ENCODE peak calls at places on chromosomes 13 and 19, in nine cellular contexts. E is GM23338, K is RWPE2, A is IMR-90, O is thyroid gland, H is lower lobe of right lung, T is fibroblast of lung, X is endothelial cell of umbilical vein, Y is uterus. F is an unnamed sample. For H3K27me3, the result is how much of the 10 kb centered on the place peaks cover.

GRCh38 chr19:40424637-40425449 is 949 bp downstream of the SERTAD1 start:
- DNase-seq in A (peak), E (peak), T (peak), H (no peak), X (peak), K (no peak), O (no peak), Y (no peak), F (peak)

GRCh38 chr19:31214086-31214485 is 135.2 kb downstream of the TSHZ3 start:
- DNase-seq in X (peak), E (no peak), T (peak), Y (peak), K (peak), O (peak), H (peak), A (peak), F (peak)

GRCh38 chr13:98890186-98890585 is 87.7 kb downstream of the DOCK9 start:
- DNase-seq in H (no peak), X (peak), Y (peak), O (no peak), E (no peak), A (peak), K (no peak), T (peak), F (peak)

GRCh38 chr19:48216933-48217332 is 38.8 kb downstream of the CARD8 start:
- DNase-seq in A (no peak), E (peak), H (no peak), T (no peak), O (no peak), K (no peak), Y (no peak), X (no peak), F (no peak)

GRCh38 chr13:113724016-113724758 is 34.8 kb upstream of the TMEM255B start:
- DNase-seq in E (no peak), T (no peak), H (peak), A (no peak), K (no peak), X (no peak), Y (no peak), O (no peak), F (no peak)

GRCh38 chr19:48509467-48510194 is 2.0 kb downstream of the LMTK3 start:
- DNase-seq in A (no peak), K (no peak), Y (no peak), H (no peak), E (peak), X (no peak), O (no peak), T (no peak), F (no peak)

GRCh38 chr13:58081301-58081820 is 449.8 kb downstream of the PCDH17 start:
- DNase-seq in O (no peak), A (no peak), K (no peak), Y (no peak), T (no peak), E (peak), X (no peak), H (no peak), F (no peak)

GRCh38 chr13:100550433-100550832 is 38.2 kb downstream of the GGACT start:
- DNase-seq in T (peak), E (no peak), A (peak), K (no peak), O (no peak), H (no peak), Y (peak), X (no peak), F (peak)

GRCh38 chr13:39531646-39532045 is 71.3 kb downstream of the LHFPL6 start:
- DNase-seq in O (no peak), Y (no peak), K (no peak), H (no peak), A (peak), E (no peak), X (no peak), T (peak), F (no peak)

GRCh38 chr13:43195551-43195950 is 172.2 kb downstream of the DNAJC15 start:
- DNase-seq in E (peak), X (peak), H (no peak), Y (no peak), K (no peak), O (no peak), T (no peak), A (no peak), F (no peak)

GRCh38 chr13:42328672-42329071 is 56.7 kb downstream of the AKAP11 start:
- DNase-seq in O (no peak), H (no peak), T (no peak), Y (no peak), X (no peak), A (no peak), K (no peak), E (no peak), F (no peak)

GRCh38 chr19:6216996-6217751 is 62.6 kb downstream of the MLLT1 start:
- DNase-seq in T (peak), E (peak), X (no peak), K (peak), Y (peak), O (peak), A (peak), H (peak), F (peak)

GRCh38 chr19:6216236-6216995 is 63.4 kb downstream of the MLLT1 start:
- DNase-seq in K (peak), E (no peak), X (no peak), H (no peak), A (no peak), T (no peak), Y (no peak), O (no peak), F (no peak)

GRCh38 chr19:6218497-6219146 is 61.2 kb downstream of the MLLT1 start:
- DNase-seq in T (peak), K (peak), E (peak), H (peak), Y (peak), A (peak), X (peak), O (peak), F (peak)

GRCh38 chr19:6219147-6219525 is 60.6 kb downstream of the MLLT1 start:
- DNase-seq in Y (no peak), T (no peak), E (no peak), X (peak), O (no peak), H (no peak), A (no peak), K (peak), F (no peak)

GRCh38 chr19:6217752-6218403 is 61.9 kb downstream of the MLLT1 start:
- DNase-seq in X (no peak), H (peak), O (peak), Y (no peak), E (no peak), K (peak), T (no peak), A (no peak), F (no peak)
- H3K27ac ChIP-seq in X (no peak), H (peak), O (peak), Y (peak), E (no peak), K (no peak), T (no peak), A (no peak), F (no peak)

GRCh38 chr19:409006-409514 is at the start of gene C2CD4C:
- DNase-seq in A (no peak), K (no peak), T (no peak), E (peak), X (no peak), Y (no peak), H (peak), O (no peak), F (no peak)

GRCh38 chr19:408441-409005 is 424 bp downstream of the C2CD4C start:
- DNase-seq in T (no peak), K (peak), H (peak), A (no peak), E (no peak), X (no peak), Y (no peak), O (no peak), F (no peak)

GRCh38 chr19:406999-407491 is 1.9 kb downstream of the C2CD4C start:
- DNase-seq in O (no peak), K (peak), A (no peak), E (no peak), T (no peak), H (no peak), Y (no peak), X (no peak), F (no peak)

GRCh38 chr19:406121-406711 is 2.7 kb downstream of the C2CD4C start:
- DNase-seq in T (no peak), Y (no peak), X (no peak), O (no peak), E (no peak), K (peak), H (no peak), A (no peak), F (no peak)

GRCh38 chr19:407501-408440 is 1.2 kb downstream of the C2CD4C start:
- DNase-seq in K (no peak), E (no peak), T (no peak), H (peak), O (no peak), Y (no peak), X (no peak), A (no peak), F (no peak)
- H3K27me3 ChIP-seq in K (under half), E (under half), T (under half), H (half or more), O (under half), Y (under half), X (under half), A (under half), F (under half)

GRCh38 chr19:7617172-7617571 is 12.2 kb downstream of the XAB2 start:
- DNase-seq in Y (no peak), E (no peak), X (no peak), T (no peak), A (no peak), K (no peak), H (no peak), O (no peak), F (no peak)
- H3K27ac ChIP-seq in Y (no peak), E (no peak), X (no peak), T (no peak), A (no peak), K (no peak), H (peak), O (no peak), F (no peak)

DNA sequence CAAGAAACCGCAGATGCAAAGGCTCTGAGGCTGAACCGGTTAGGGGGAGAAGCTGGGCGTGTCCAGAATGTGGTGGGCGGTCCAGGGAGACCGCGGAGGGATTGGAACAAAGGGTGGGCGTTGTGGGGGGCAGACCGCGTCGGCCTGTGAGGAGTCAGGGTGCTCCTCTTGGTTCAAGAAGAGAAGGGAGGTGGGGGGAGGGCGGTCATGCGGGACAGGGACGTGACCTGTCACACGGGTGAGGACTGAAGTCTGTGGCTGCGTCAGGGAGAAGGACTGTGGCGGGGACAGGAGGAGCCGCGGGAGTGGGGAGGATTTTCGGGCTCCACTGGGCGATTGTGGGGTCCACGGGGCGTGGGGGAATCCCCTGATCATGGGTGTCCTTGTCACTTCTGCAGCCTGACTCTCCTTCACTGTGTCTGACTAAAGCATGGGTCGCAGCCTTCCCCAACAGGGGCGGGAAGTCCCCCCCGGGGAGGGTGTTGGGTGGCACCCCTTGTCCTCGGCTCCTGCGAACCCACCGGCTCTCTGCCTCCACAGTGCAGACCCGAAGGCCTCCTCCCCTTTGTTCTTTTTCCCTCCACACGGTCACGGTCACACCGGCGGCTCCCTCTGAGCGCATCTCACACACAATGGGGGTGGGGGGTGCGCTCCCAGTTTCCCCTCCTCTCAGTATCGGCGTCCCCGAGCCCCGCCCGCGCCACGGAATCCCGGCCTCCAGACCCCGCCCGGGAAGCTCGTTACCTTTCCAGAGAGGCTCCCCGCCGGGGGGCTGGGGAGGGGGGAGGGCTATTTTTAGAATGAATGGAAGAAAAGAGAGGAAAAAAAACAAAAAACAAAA is 16.4 kb upstream of the KCNN1 start:
- DNase-seq in O (peak), E (peak), Y (no peak), T (no peak), K (no peak), A (no peak), H (no peak), X (peak), F (no peak)
- H3K27me3 ChIP-seq in O (under half), E (half or more), Y (under half), T (under half), K (half or more), A (half or more), H (half or more), X (half or more), F (half or more)

GRCh38 chr19:10611907-10612306 is 13.4 kb upstream of the SLC44A2 start:
- DNase-seq in T (no peak), A (no peak), K (no peak), H (no peak), Y (no peak), O (no peak), E (no peak), X (no peak), F (no peak)
- H3K27ac ChIP-seq in T (no peak), A (no peak), K (no peak), H (peak), Y (peak), O (no peak), E (peak), X (no peak), F (no peak)

GRCh38 chr19:46073268-46073922 is 32.6 kb upstream of the IGFL4 start:
- DNase-seq in E (no peak), X (no peak), O (no peak), H (no peak), T (peak), A (peak), K (no peak), Y (no peak), F (no peak)

GRCh38 chr19:46080561-46080960 is 39.8 kb upstream of the IGFL4 start:
- DNase-seq in H (no peak), X (no peak), O (no peak), T (peak), A (peak), E (no peak), K (no peak), Y (peak), F (peak)

GRCh38 chr19:46076031-46076880 is 35.5 kb upstream of the IGFL4 start:
- DNase-seq in H (no peak), T (no peak), A (no peak), E (peak), O (no peak), Y (no peak), K (no peak), X (no peak), F (no peak)

GRCh38 chr19:46077815-46078167 is 37.0 kb upstream of the IGFL4 start:
- DNase-seq in T (no peak), H (no peak), E (no peak), O (no peak), A (no peak), K (no peak), Y (no peak), X (no peak), F (no peak)

GRCh38 chr19:46076951-46077814 is 36.4 kb upstream of the IGFL4 start:
- DNase-seq in K (no peak), T (peak), Y (peak), O (peak), A (peak), X (peak), H (no peak), E (peak), F (peak)
- H3K27me3 ChIP-seq in K (under half), T (under half), Y (under half), O (under half), A (under half), X (under half), H (under half), E (half or more), F (under half)

GRCh38 chr13:46687810-46688209 is 109.2 kb downstream of the ESD start:
- DNase-seq in A (peak), H (no peak), Y (no peak), E (peak), O (peak), K (no peak), T (peak), X (no peak), F (peak)
- H3K27ac ChIP-seq in A (no peak), H (no peak), Y (no peak), E (no peak), O (no peak), K (no peak), T (no peak), X (no peak), F (no peak)

DNA sequence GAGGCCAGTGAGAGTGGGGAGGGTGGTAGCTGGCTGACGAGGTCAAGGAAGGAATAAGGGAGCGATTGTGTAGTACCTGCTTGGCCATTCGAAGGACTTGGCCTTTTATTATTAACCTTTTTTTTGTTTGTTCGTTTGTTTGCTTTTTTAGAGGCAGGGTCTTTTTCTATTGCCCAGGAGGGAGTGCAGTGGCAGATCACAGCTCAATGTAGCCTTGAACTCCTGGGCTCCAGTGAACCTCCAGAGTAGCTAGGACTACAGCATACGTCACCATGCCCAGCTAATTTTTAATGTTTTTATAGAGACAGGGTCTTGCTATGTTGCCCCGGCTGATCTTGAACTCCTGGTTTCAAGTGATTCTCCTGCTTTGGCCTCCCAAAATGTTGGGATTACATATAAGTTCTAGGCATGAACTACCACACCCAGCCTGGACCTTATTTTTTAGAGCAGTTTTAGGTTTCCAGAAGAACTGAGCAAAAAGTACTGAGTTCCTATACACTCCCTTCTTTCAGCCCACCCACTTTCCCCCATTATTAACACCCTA is 25.5 kb downstream of the ARHGEF7 start:
- DNase-seq in O (no peak), E (no peak), K (no peak), H (no peak), Y (no peak), X (no peak), T (no peak), A (no peak), F (no peak)
- H3K27me3 ChIP-seq in O (under half), E (under half), K (half or more), H (under half), Y (under half), X (under half), T (under half), A (under half), F (under half)

F was measured in brain microvascular endothelial cell.